ENCODE peak calls at places on chromosomes 5 and 9, in seven cellular contexts. W is Peyer's patch, L is stomach, E is gastrocnemius medialis, Q is tibial nerve, J is breast epithelium, T is sigmoid colon. S is an unnamed sample. For H3K27me3, the result is how much of the 10 kb centered on the place peaks cover.

GRCh38 chr5:58381566-58381965 is 78.3 kb downstream of the PLK2 start:
- DNase-seq in W (no peak), L (no peak), E (no peak), Q (no peak), J (no peak), T (no peak), S (no peak)

GRCh38 chr9:93862877-93863545 is 92.1 kb downstream of the BARX1 start:
- DNase-seq in W (no peak), L (no peak), E (no peak), Q (no peak), J (no peak), T (no peak), S (no peak)

GRCh38 chr5:149940077-149940574 is 4.5 kb downstream of the PDE6A start:
- DNase-seq in W (no peak), L (no peak), E (no peak), Q (no peak), J (no peak), T (no peak), S (peak)

GRCh38 chr9:86602715-86603114 is 248.5 kb upstream of the TUT7 start:
- DNase-seq in W (no peak), L (no peak), E (no peak), Q (no peak), J (no peak), T (no peak), S (no peak)

GRCh38 chr9:38026021-38026809 is 42.8 kb downstream of the SHB start:
- DNase-seq in W (no peak), L (no peak), E (no peak), Q (no peak), J (no peak), T (peak), S (peak)

GRCh38 chr9:3887798-3888495 is 362.1 kb upstream of the RFX3 start:
- DNase-seq in W (no peak), L (no peak), E (no peak), Q (no peak), J (no peak), T (no peak), S (no peak)

GRCh38 chr5:1642221-1642620 is 118.5 kb upstream of the LPCAT1 start:
- DNase-seq in W (no peak), L (no peak), E (no peak), Q (no peak), J (peak), T (no peak), S (no peak)

GRCh38 chr9:132090771-132091170 is 11.1 kb upstream of the MED27 start:
- DNase-seq in W (no peak), L (no peak), E (no peak), Q (no peak), J (no peak), T (no peak), S (no peak)

GRCh38 chr9:3008091-3008490 is 164.2 kb upstream of the PUM3 start:
- DNase-seq in W (no peak), L (no peak), E (no peak), Q (no peak), J (no peak), T (no peak), S (no peak)

GRCh38 chr5:62489471-62489870 is 76.9 kb downstream of the IPO11 start:
- DNase-seq in W (no peak), L (no peak), E (no peak), Q (no peak), J (no peak), T (no peak), S (no peak)

GRCh38 chr5:97422678-97423077 is 239.6 kb upstream of the RIOK2 start:
- DNase-seq in W (no peak), L (no peak), E (no peak), Q (no peak), J (no peak), T (no peak), S (no peak)

GRCh38 chr5:149073217-149073616 is 10.4 kb upstream of the SH3TC2 start:
- DNase-seq in W (no peak), L (peak), E (no peak), Q (no peak), J (no peak), T (no peak), S (no peak)

GRCh38 chr5:124735169-124735858 is 11.1 kb downstream of the ZNF608 start:
- DNase-seq in W (no peak), L (no peak), E (no peak), Q (peak), J (no peak), T (no peak), S (no peak)

GRCh38 chr5:126490167-126490937 is 67.1 kb downstream of the GRAMD2B start:
- DNase-seq in W (no peak), L (no peak), E (no peak), Q (peak), J (peak), T (peak), S (no peak)

GRCh38 chr5:170986598-170986997 is 124.8 kb downstream of the RANBP17 start:
- DNase-seq in W (no peak), L (no peak), E (no peak), Q (no peak), J (no peak), T (no peak), S (no peak)

GRCh38 chr9:68751556-68751955 is 46.5 kb downstream of the PIP5K1B start:
- DNase-seq in W (no peak), L (no peak), E (no peak), Q (no peak), J (no peak), T (no peak), S (no peak)

GRCh38 chr5:157342822-157343402 is 77.0 kb downstream of the CYFIP2 start:
- DNase-seq in W (peak), L (peak), E (no peak), Q (no peak), J (no peak), T (no peak), S (peak)

GRCh38 chr5:40796487-40796889 is 1.7 kb downstream of the PRKAA1 start:
- DNase-seq in W (no peak), L (no peak), E (no peak), Q (peak), J (no peak), T (no peak), S (no peak)

GRCh38 chr9:134210511-134210907 is 46.1 kb upstream of the RNU6ATAC start:
- DNase-seq in W (no peak), L (no peak), E (no peak), Q (no peak), J (no peak), T (peak), S (no peak)

DNA sequence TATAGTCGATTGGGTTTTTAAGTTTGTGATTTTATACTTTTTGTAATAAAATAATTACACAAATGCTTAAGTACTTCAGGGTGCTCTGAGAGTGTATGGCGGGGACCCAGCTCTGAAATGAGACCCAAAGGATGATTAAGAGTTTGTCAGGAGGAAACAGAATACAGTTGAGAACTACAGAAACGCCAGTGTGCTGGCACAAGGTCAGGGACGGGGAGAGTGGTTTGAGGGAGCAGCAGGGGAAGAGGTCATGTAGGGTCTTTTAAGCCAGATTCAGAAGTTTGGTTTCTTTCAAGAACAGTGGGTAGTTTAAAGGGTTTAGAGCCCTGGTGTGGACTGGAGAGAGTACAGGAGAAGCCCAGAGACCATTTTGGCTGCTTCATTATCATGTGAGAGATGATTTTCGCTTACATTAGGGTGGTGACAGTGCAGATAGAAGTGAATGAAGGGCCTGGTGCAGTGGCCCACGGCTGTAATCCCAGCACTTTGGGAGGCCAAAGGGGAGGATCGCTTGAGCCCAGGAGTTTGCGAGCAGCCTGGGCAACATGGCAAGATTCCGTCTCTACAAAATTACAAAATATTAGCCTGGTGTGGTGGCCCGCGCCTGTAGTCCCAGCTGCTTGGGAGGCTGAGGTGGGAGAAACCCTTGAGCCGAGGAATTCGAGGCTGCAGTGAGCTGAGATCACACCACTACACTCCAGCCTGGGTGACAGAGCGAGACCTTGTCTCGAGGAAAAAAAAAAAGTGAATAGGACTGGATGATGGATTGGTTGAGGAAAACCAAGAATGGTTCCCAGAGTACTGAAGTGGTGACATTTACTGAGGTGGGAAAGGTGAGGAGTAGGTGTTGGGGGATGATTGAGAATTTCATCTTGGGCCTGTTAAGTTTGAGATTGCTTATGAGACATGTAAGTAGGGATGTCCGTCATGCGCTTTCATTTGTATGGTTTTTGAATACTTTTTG is 1.4 kb upstream of the ETF1 start:
- DNase-seq in W (no peak), L (no peak), E (peak), Q (peak), J (no peak), T (peak), S (peak)
- TF ChIP-seq POLR2A in W (no peak), L (no peak), E (no peak), Q (no peak), J (no peak), T (no peak), S (peak)

GRCh38 chr9:97981828-97982164 is 1.3 kb upstream of the ANP32B start:
- DNase-seq in W (no peak), L (no peak), E (no peak), Q (no peak), J (no peak), T (no peak), S (no peak)
- H3K27me3 ChIP-seq in W (under half), L (under half), E (under half), Q (under half), J (under half), T (under half), S (under half)

GRCh38 chr9:135504262-135505229 is 4.1 kb downstream of the MRPS2 start:
- DNase-seq in W (peak), L (peak), E (peak), Q (peak), J (no peak), T (peak), S (peak)
- TF ChIP-seq POLR2A in W (no peak), L (no peak), E (no peak), Q (no peak), J (no peak), T (no peak), S (no peak)

DNA sequence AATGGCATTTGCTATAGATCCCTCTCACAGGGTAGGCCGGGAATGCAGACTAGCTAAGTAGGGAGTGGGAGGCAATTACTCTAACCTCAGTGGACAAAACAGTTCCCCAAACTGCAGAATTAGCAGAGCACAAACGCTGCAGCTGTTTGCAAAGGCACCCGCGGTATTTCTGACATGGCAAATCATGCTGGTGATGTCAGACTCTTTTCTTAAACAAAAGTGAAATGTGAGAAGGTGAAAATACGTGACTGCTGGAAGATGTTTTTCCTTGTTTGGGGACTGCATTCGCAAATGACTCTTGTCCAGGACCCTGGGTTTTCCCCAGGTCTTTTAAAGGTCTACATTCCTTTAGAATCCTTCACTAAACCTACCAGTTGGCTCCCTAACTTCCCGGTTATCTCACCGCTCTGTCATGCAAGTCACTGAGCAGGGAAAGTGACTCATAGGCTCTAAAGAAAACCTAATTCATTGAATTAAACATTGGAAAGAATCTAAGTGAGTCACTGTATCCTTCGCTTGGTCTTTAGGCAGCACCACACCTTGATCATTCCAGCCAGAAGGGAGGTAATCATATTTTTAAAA is 91.5 kb upstream of the DNAH5 start:
- DNase-seq in W (no peak), L (no peak), E (no peak), Q (peak), J (no peak), T (no peak), S (no peak)
- H3K27me3 ChIP-seq in W (under half), L (under half), E (under half), Q (under half), J (under half), T (under half), S (under half)

GRCh38 chr5:109411175-109411514 is 1.4 kb upstream of the PJA2 start:
- DNase-seq in W (no peak), L (no peak), E (no peak), Q (no peak), J (no peak), T (no peak), S (no peak)

GRCh38 chr5:109411627-109412026 is 1.9 kb upstream of the PJA2 start:
- DNase-seq in W (no peak), L (no peak), E (no peak), Q (no peak), J (no peak), T (no peak), S (no peak)

GRCh38 chr5:109410389-109411174 is 808 bp upstream of the PJA2 start:
- DNase-seq in W (peak), L (peak), E (peak), Q (peak), J (peak), T (peak), S (peak)

GRCh38 chr5:109409061-109409843 is 522 bp downstream of the PJA2 start:
- DNase-seq in W (peak), L (peak), E (peak), Q (peak), J (peak), T (peak), S (peak)

GRCh38 chr5:109409844-109410388 is at the start of gene PJA2:
- DNase-seq in W (peak), L (peak), E (peak), Q (peak), J (peak), T (peak), S (peak)
- TF ChIP-seq POLR2A in W (peak), L (no peak), E (peak), Q (peak), J (peak), T (peak), S (peak)

GRCh38 chr9:71594566-71594965 is 173.7 kb downstream of the CEMIP2 start:
- DNase-seq in W (no peak), L (no peak), E (no peak), Q (no peak), J (no peak), T (no peak), S (no peak)

GRCh38 chr9:71587576-71588362 is 180.5 kb downstream of the CEMIP2 start:
- DNase-seq in W (no peak), L (no peak), E (no peak), Q (no peak), J (no peak), T (no peak), S (no peak)

GRCh38 chr9:71590362-71590761 is 178.0 kb downstream of the CEMIP2 start:
- DNase-seq in W (no peak), L (no peak), E (no peak), Q (no peak), J (no peak), T (no peak), S (no peak)

GRCh38 chr9:71592400-71592799 is 175.9 kb downstream of the CEMIP2 start:
- DNase-seq in W (no peak), L (no peak), E (no peak), Q (no peak), J (no peak), T (no peak), S (no peak)

DNA sequence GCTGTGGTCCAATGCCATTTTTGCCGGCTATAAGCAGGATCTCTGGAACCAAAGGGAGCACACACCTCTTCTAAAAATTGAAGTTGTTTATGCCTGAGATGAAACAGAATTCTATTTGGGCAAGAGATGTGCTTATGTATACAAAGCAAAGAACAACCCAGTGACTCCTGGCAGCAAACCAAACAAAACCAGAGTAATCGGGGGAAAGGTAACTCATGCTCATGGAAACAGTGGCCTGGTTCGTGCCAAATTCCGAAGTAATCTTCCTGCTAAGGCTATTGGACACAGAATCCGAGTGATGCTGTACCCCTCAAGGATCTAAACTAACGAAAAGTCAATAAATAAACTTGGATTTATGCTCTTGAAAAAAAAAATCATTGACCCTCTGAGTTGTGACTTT is 178.7 kb downstream of the CEMIP2 start:
- DNase-seq in W (no peak), L (no peak), E (no peak), Q (no peak), J (no peak), T (no peak), S (no peak)
- H3K27me3 ChIP-seq in W (under half), L (under half), E (under half), Q (under half), J (under half), T (under half), S (under half)

DNA sequence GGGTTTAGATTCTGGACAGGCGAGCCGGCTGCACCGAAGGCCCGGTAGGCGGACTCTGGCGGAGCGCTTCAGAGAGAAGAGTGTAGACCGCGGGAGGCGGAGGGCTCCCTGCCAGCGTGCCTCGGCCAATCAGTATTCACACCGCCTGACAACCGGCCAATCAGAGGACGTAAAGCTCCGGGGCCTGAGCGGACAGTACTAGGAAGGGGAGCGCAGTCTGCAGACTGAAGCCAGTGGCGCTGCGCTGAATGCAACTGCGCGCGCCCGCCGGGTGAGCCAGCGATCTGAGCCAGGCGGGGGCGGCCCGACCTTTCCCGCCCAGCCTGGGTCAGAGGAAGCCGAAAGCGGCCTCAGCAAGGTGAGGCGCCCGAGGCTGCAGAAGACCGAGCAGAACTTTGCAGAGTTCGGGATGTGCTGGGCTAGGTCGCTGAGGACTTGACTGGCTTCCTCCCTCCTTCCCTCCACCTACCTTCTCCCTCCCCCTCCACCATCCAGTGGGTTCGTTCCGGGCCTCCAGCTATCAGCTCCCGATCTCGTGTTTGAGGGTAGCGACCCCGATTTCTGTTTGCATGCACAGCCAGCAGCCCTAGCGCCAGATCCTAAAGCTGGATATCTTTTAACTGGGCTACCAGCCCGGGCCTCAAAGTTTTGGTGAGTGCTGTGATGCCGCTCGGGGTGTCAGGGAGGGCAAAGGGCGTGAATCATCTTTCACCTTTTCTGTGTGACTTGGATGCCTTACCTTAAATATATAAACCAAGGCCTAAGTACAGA is at the start of gene DMRT2:
- DNase-seq in W (peak), L (peak), E (peak), Q (peak), J (peak), T (peak), S (peak)
- TF ChIP-seq POLR2A in W (no peak), L (no peak), E (peak), Q (peak), J (peak), T (no peak), S (no peak)

DNA sequence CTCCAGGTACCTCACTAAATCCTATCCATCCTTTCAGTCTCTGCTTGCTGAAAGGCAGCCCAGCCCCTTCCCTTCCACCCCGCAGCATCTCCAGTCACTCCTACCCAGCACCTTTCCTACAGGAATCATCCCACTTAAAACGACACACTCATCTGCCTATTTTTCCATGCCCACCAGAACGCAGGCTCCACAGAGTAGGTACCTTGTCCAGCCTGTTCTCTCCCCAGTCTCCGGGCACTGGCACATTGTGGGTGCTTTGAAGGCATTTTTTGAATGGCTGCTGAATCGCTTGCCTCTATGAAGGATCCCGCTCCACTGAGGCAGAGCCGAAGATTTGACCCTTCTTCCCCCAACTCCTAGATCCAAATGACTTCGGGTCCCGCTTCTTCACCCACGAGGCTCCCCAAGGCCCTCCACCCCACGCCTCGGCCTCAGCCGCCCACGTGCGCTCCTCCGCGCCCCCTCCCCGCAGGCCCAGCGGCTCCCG is 15.6 kb downstream of the LHX6 start:
- DNase-seq in W (no peak), L (no peak), E (no peak), Q (no peak), J (no peak), T (peak), S (no peak)
- H3K27me3 ChIP-seq in W (under half), L (half or more), E (half or more), Q (half or more), J (under half), T (half or more), S (under half)

DNA sequence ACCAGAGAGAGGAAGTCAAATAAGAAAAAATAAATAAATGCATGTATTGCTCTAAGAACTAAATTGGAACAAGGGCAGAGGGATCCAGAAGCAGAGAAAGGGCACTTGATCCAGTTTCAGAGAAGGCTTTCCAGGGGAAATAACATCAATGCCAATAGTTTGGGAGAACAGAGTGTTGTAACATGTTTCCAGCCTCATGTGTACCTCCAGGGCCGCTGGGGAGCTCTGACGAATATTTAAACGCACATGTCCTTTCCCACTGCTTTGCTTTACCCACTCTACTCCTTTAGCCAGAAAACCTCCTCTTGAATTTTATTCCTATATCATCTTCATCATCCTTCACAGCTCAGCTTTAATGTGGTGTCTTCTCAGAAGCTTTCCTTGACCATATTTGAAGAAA is 233.7 kb downstream of the ENC1 start:
- DNase-seq in W (no peak), L (no peak), E (no peak), Q (peak), J (no peak), T (no peak), S (no peak)
- TF ChIP-seq POLR2A in W (no peak), L (no peak), E (no peak), Q (no peak), J (no peak), T (no peak), S (no peak)

GRCh38 chr5:173642191-173642816 is 25.9 kb upstream of the BOD1 start:
- DNase-seq in W (no peak), L (no peak), E (no peak), Q (no peak), J (no peak), T (no peak), S (no peak)
- H3K27me3 ChIP-seq in W (under half), L (under half), E (under half), Q (under half), J (under half), T (under half), S (under half)

S was measured in adrenal gland.